ENCODE peak calls at places on chromosomes 6 and 20, in ten cellular contexts. R is AG10803, Y is upper lobe of right lung, W is DND-41, C is ovary, N is AG09309, Z is stomach, S is astrocyte of the spinal cord, F is uterus, H is BJ. E is an unnamed sample.

GRCh38 chr6:29702519-29703103 is 20.6 kb upstream of the HLA-F start:
- DNase-seq in N (no peak), H (no peak), F (no peak), W (peak; percentile 42), Z (peak; percentile 46), S (peak; percentile 5), C (no peak), R (peak; percentile 14), Y (peak; percentile 77), E (peak; percentile 45)

GRCh38 chr20:13458860-13459451 is 179.8 kb downstream of the TASP1 start:
- DNase-seq in F (no peak), H (no peak), C (no peak), R (peak; percentile 42), Y (no peak), S (peak; percentile 29), Z (no peak), N (no peak), W (peak; percentile 54), E (peak; percentile 68)

GRCh38 chr6:163334264-163334663 is 80.3 kb upstream of the QKI start:
- DNase-seq in N (no peak), R (no peak), W (no peak), S (no peak), F (peak; percentile 45), Z (no peak), Y (no peak), H (no peak), C (no peak), E (no peak)

GRCh38 chr20:17725094-17725835 is 25.5 kb downstream of the BANF2 start:
- DNase-seq in Y (peak; percentile 94), F (no peak), H (no peak), S (no peak), R (no peak), C (no peak), W (no peak), N (no peak), Z (no peak), E (no peak)

GRCh38 chr6:153831350-153832078 is 207.5 kb upstream of the OPRM1 start:
- DNase-seq in Z (no peak), W (no peak), N (no peak), F (no peak), S (no peak), Y (no peak), C (no peak), H (no peak), R (no peak), E (no peak)

GRCh38 chr6:16674666-16675392 is 86.4 kb downstream of the ATXN1 start:
- DNase-seq in C (no peak), S (peak; percentile 61), Z (no peak), W (no peak), Y (no peak), N (peak; percentile 71), R (peak; percentile 73), F (no peak), H (peak; percentile 32), E (peak; percentile 54)

GRCh38 chr6:166556336-166556735 is 30.1 kb downstream of the RAMACL start:
- DNase-seq in R (peak; percentile 61), S (no peak), W (no peak), Z (no peak), F (no peak), C (no peak), Y (no peak), N (no peak), H (no peak), E (no peak)

GRCh38 chr6:108203189-108204119 is 37.6 kb downstream of the NR2E1 start:
- DNase-seq in R (no peak), S (no peak), H (no peak), N (no peak), F (no peak), W (no peak), C (no peak), Z (no peak), Y (no peak), E (no peak)

GRCh38 chr20:63636752-63637633 is 10.1 kb upstream of the GMEB2 start:
- DNase-seq in N (no peak), Y (no peak), S (no peak), Z (no peak), W (no peak), C (no peak), H (no peak), F (no peak), R (peak; percentile 32), E (no peak)

GRCh38 chr20:37816003-37816402 is 86.9 kb upstream of the VSTM2L start:
- DNase-seq in C (no peak), Y (no peak), H (no peak), F (no peak), S (no peak), W (no peak), N (no peak), R (no peak), Z (no peak), E (no peak)

GRCh38 chr20:22586645-22587310 is 2.4 kb upstream of the FOXA2 start:
- DNase-seq in H (no peak), Z (peak; percentile 79), S (no peak), R (no peak), F (no peak), Y (peak; percentile 87), C (no peak), N (no peak), W (no peak), E (no peak)

DNA sequence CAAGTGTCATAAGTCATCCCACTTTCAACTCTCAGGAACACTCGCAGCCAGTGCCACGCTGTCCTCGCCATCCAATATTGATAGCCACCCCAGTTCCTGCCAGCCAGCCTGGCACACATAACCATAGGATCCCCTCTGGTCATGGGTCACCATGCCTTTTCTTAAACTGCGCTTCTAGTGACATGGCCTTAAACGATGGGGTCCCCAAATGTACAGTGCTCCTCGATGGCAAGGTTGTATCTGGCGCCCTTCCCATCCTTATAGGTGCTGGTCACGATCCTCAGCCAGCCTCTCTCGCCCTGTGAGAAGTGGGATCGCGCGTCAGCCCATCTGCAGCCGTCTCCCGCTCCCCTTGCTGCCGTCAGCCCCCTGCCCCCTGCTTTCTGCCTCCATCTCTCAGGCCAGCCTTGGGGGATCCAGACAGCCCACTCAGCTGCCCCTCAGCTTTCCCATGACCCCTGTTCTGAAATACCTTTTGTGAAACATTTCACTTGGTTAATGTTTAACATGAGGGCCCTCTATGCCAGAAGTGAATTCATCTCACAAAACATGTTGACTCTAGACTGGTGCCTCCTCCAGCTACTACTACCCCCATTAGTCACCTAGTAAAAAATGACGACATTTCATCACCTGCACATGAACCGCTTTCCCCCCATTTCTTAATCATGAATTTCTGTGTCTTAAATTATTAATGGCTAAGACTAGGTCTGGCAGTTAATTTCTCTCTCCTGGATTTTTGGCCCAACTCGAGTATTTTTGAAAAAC is 11.4 kb downstream of the CTSZ start:
- DNase-seq in S (no peak), Y (no peak), F (no peak), W (no peak), Z (no peak), R (no peak), H (no peak), C (no peak), N (no peak), E (no peak)
- H3K4me3 ChIP-seq in S (no peak overlapping the region), Y (no peak overlapping the region), F (no peak overlapping the region), W (no peak overlapping the region), Z (no peak overlapping the region), R (no peak overlapping the region), H (no peak overlapping the region), C (no peak overlapping the region), N (no peak overlapping the region), E (no peak overlapping the region)

GRCh38 chr6:168468046-168468445 is 27.1 kb downstream of the SMOC2 start:
- DNase-seq in W (no peak), Y (no peak), F (no peak), N (no peak), H (no peak), R (no peak), Z (no peak), S (no peak), C (no peak), E (no peak)

GRCh38 chr6:168472363-168472762 is 31.4 kb downstream of the SMOC2 start:
- DNase-seq in N (no peak), Y (no peak), R (no peak), F (no peak), S (no peak), Z (no peak), C (no peak), W (no peak), H (no peak), E (no peak)

GRCh38 chr6:168473197-168473596 is 32.2 kb downstream of the SMOC2 start:
- DNase-seq in F (no peak), H (no peak), Y (no peak), S (no peak), N (no peak), R (no peak), W (no peak), C (no peak), Z (no peak), E (no peak)

GRCh38 chr6:168469198-168469943 is 28.4 kb downstream of the SMOC2 start:
- DNase-seq in S (no peak), N (no peak), R (no peak), Y (no peak), W (no peak), H (no peak), F (peak; percentile 55), C (no peak), Z (no peak), E (peak; percentile 14)
- TF ChIP-seq CTCF in S (no peak), N (no peak), R (no peak), Y (no peak), W (no peak), H (no peak), F (no peak), C (no peak), Z (no peak), E (no peak)

GRCh38 chr6:2476376-2476775 is 231.0 kb upstream of the GMDS start:
- DNase-seq in W (no peak), F (no peak), Y (no peak), S (no peak), C (no peak), N (no peak), H (no peak), Z (no peak), R (peak; percentile 20), E (peak; percentile 11)

GRCh38 chr6:2480267-2480966 is 235.0 kb upstream of the GMDS start:
- DNase-seq in S (no peak), R (no peak), C (no peak), W (no peak), Z (no peak), H (no peak), N (no peak), F (no peak), Y (no peak), E (no peak)

GRCh38 chr6:2477723-2478122 is 232.3 kb upstream of the GMDS start:
- DNase-seq in R (peak; percentile 25), C (no peak), W (no peak), N (no peak), S (no peak), Z (no peak), H (no peak), F (no peak), Y (no peak), E (no peak)

GRCh38 chr6:2481307-2481706 is 235.9 kb upstream of the GMDS start:
- DNase-seq in S (no peak), W (no peak), R (no peak), C (no peak), Y (no peak), N (no peak), Z (no peak), H (no peak), F (no peak), E (no peak)

GRCh38 chr6:2478200-2478599 is 232.8 kb upstream of the GMDS start:
- DNase-seq in N (no peak), Z (no peak), C (no peak), F (no peak), W (no peak), Y (no peak), H (no peak), S (peak; percentile 66), R (peak; percentile 68), E (peak; percentile 54)
- H3K4me3 ChIP-seq in N (no peak overlapping the region), Z (no peak overlapping the region), C (no peak overlapping the region), F (no peak overlapping the region), W (no peak overlapping the region), Y (no peak overlapping the region), H (no peak overlapping the region), S (no peak overlapping the region), R (no peak overlapping the region), E (no peak overlapping the region)

GRCh38 chr20:32858873-32859372 is at the start of gene EFCAB8:
- DNase-seq in Y (no peak), H (no peak), R (no peak), Z (no peak), C (no peak), W (no peak), S (no peak), N (no peak), F (no peak), E (no peak)
- TF ChIP-seq CTCF in Y (no peak), H (no peak), R (no peak), Z (no peak), C (no peak), W (peak; percentile 30), S (no peak), N (no peak), F (no peak), E (peak; percentile 9)

E was measured in cardiac fibroblast.